ENCODE peak calls at places on chromosomes 13 and 19, in five cellular contexts. B is heart right ventricle, X is H1, E is upper lobe of right lung, F is IMR-90. O is an unnamed sample. For H3K36me3, the result is how much of the 10 kb centered on the place peaks cover.

GRCh38 chr13:112346173-112346898 is 29.8 kb upstream of the SPACA7 start:
- DNase-seq in X (no peak), F (no peak), E (no peak), B (no peak), O (peak)

GRCh38 chr19:40303765-40304164 is 18.6 kb upstream of the AKT2 start:
- DNase-seq in F (no peak), X (no peak), B (no peak), E (no peak), O (no peak)

GRCh38 chr13:38635030-38635429 is 51.8 kb upstream of the FREM2 start:
- DNase-seq in X (no peak), E (no peak), B (no peak), F (no peak), O (no peak)

GRCh38 chr13:106534844-106535551 is 464 bp downstream of the EFNB2 start:
- DNase-seq in F (peak), X (no peak), E (peak), B (peak), O (no peak)

GRCh38 chr19:1267441-1268391 is 1.4 kb upstream of the CIRBP start:
- DNase-seq in B (no peak), X (no peak), F (peak), E (no peak), O (no peak)

GRCh38 chr19:5121286-5122120 is 152.6 kb downstream of the KDM4B start:
- DNase-seq in B (no peak), F (no peak), X (no peak), E (no peak), O (no peak)

GRCh38 chr19:50994129-50994528 is 7.3 kb downstream of the KLK8 start:
- DNase-seq in X (no peak), E (no peak), B (no peak), F (no peak), O (no peak)

GRCh38 chr13:32316030-32316344 is 679 bp downstream of the BRCA2 start:
- DNase-seq in F (no peak), B (no peak), X (no peak), E (no peak), O (no peak)

GRCh38 chr19:7013678-7014077 is 7.6 kb downstream of the MBD3L2B start:
- DNase-seq in B (no peak), X (no peak), F (no peak), E (no peak), O (no peak)

GRCh38 chr19:33401683-33402420 is 28.3 kb downstream of the CEBPG start:
- DNase-seq in E (peak), F (no peak), X (no peak), B (no peak), O (no peak)

GRCh38 chr19:7731218-7731595 is 703 bp downstream of the CLEC4G start:
- DNase-seq in X (no peak), B (no peak), E (no peak), F (no peak), O (no peak)

GRCh38 chr19:54136086-54136863 is 1.3 kb upstream of the CNOT3 start:
- DNase-seq in F (peak), E (no peak), X (no peak), B (no peak), O (no peak)

GRCh38 chr19:7500811-7501450 is 12.1 kb upstream of the PEX11G start:
- DNase-seq in B (no peak), X (peak), F (peak), E (peak), O (peak)

GRCh38 chr19:42461700-42462324 is 19.1 kb upstream of the CXCL17 start:
- DNase-seq in F (no peak), E (no peak), B (no peak), X (no peak), O (no peak)

GRCh38 chr19:34838753-34839431 is 65.9 kb upstream of the ZNF599 start:
- DNase-seq in E (no peak), X (peak), F (no peak), B (peak), O (no peak)

GRCh38 chr19:46924874-46925547 is 64.2 kb downstream of the ARHGAP35 start:
- DNase-seq in E (no peak), B (no peak), X (no peak), F (no peak), O (no peak)

GRCh38 chr19:14410775-14411134 is 8.4 kb downstream of the DDX39A start:
- DNase-seq in B (no peak), X (no peak), E (no peak), F (no peak), O (no peak)

GRCh38 chr19:38266981-38267597 is 2.7 kb downstream of the SPINT2 start:
- DNase-seq in B (no peak), E (no peak), F (peak), X (no peak), O (peak)

DNA sequence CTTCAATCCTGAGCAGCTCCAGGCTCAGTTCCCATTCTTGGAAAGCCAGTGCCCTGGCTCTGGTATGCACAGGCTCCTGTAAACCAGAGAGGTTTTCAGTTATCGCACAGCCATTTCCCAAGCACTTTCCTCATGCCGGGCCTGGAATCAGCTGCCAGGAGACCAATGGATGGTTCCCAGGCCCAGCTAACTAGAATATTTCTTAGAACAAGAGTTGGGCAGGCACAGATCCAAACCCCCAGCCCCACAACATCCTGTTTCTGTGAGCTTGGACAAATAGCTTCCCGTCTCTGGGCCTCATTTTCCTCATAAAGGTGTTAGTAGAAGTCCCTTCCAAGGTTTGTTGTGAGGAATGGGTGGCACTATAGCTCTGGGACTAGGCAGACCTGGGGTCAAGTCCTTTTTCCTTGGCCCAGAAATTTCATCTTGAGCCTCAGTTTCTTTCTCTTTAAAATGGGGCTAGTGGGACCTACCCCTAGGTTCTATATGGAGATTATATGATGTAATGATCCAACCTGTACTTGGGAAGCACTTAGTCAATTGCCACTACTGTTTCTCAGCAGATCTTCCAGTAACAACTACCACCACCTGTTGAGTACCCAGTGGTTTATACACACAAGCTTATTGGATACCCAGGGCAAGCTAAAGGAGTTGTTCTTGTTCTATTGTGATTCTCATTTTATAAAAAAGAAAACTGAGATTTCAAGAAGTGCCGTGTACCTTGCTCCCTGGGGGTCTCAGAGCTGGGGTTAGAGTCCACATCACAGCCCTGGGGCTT is 5.1 kb upstream of the CCDC97 start:
- DNase-seq in X (no peak), B (no peak), F (no peak), E (peak), O (no peak)
- H3K36me3 ChIP-seq in X (half or more), B (under half), F (half or more), E (half or more), O (under half)

GRCh38 chr13:110697842-110698241 is 8.1 kb downstream of the CARS2 start:
- DNase-seq in B (no peak), E (no peak), F (no peak), X (no peak), O (no peak)
- H3K36me3 ChIP-seq in B (under half), E (half or more), F (under half), X (under half), O (under half)

DNA sequence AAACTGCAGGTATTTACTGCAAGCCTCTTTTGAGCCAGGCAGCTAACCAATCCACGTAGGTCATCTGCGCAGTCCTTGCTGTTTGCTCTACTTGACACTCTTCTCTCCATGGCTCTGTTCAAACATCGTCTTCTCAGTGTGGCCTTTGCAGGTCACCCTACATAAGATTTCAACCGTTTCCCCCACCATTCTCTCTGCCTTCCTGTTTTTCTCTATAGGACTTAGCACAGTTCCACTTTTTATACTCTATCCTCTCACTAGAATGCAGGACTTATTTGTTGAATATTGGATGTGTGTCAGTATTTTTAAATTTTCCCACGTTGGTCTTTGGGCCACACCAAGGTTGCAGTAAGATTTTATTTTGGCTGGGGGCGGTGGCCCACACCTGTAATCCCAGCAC is 1.7 kb upstream of the FBXW9 start:
- DNase-seq in B (no peak), F (no peak), E (no peak), X (no peak), O (no peak)
- H3K36me3 ChIP-seq in B (under half), F (under half), E (under half), X (under half), O (under half)

GRCh38 chr13:98866882-98867281 is 111.0 kb downstream of the DOCK9 start:
- DNase-seq in F (no peak), X (no peak), B (no peak), E (no peak), O (no peak)

GRCh38 chr13:98871727-98872126 is 106.1 kb downstream of the DOCK9 start:
- DNase-seq in E (no peak), X (no peak), B (no peak), F (no peak), O (no peak)

GRCh38 chr13:98873377-98874028 is 104.4 kb downstream of the DOCK9 start:
- DNase-seq in E (no peak), B (no peak), F (no peak), X (no peak), O (no peak)

GRCh38 chr13:98869408-98870090 is 108.3 kb downstream of the DOCK9 start:
- DNase-seq in E (no peak), F (no peak), X (no peak), B (peak), O (no peak)

DNA sequence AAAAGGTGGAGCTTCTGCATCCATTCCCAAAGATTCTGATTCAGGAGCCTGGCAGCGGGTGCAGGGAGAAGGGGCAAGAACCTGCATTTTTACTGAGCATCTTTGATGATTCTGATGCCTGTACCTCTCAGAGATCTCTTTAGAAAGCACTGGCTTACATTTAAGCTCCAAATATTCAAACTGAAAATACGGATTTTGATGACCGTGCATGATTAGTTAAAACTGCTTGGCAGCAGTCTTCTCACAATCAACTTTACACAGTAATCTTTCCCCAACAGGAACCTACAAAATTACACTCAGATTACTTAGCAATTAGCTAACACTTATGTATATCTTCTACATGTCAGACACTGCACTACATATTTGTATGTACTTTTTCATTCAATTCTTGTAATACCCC is 108.9 kb downstream of the DOCK9 start:
- DNase-seq in B (no peak), X (no peak), F (no peak), E (no peak), O (no peak)
- H3K36me3 ChIP-seq in B (under half), X (under half), F (under half), E (half or more), O (under half)

DNA sequence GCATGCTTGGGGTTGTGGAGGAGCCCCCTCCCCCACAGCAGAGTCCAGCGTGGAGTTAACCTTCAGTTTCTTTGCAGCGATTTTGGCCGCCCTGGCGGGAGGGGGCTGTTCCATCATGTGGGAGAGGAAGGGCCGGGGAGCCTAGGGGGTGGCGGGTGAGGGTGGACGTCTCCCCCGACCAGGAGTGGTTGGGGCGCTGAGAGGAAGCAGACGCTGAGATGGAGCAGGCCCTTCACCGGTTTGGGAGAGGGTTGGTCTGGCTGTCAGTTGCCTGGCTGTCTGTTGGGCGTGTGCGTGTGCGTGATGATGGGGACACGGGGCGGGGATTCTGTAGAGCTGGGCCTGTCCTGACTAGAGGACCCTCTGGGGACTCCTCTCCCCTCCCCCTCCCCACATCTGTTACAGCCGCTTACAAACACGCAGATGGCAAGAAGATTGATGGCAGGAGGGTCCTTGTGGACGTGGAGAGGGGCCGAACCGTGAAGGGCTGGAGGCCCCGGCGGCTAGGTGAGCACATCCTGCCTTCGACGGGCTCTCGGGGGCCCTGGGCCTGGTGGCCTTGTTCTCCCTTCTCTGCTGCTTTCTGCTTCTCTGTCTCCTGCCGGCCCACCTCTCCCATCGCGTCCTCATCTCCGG is 9.8 kb upstream of the LIN7B start:
- DNase-seq in E (no peak), F (no peak), X (no peak), B (no peak), O (no peak)
- H3K36me3 ChIP-seq in E (half or more), F (half or more), X (half or more), B (under half), O (half or more)